ENCODE peak calls at places on chromosome 3, in five cellular contexts. I, P, D, K and L are unnamed samples. For H3K27me3, the result is how much of the 10 kb centered on the place peaks cover.

GRCh38 chr3:54955941-54956340 is 28.1 kb upstream of the LRTM1 start:
- DNase-seq in I (no peak), P (no peak), D (no peak), K (no peak), L (no peak)

GRCh38 chr3:150265305-150265704 is 142.8 kb upstream of the TSC22D2 start:
- DNase-seq in I (no peak), P (no peak), D (no peak), K (no peak), L (no peak)

GRCh38 chr3:146131616-146132410 is 29.2 kb downstream of the PLOD2 start:
- DNase-seq in I (no peak), P (no peak), D (no peak), K (no peak), L (peak)

GRCh38 chr3:57052662-57053061 is 7.8 kb upstream of the SPATA12 start:
- DNase-seq in I (no peak), P (no peak), D (no peak), K (no peak), L (no peak)

GRCh38 chr3:185992801-185993467 is 55.1 kb upstream of the TRA2B start:
- DNase-seq in I (no peak), P (no peak), D (no peak), K (no peak), L (no peak)

GRCh38 chr3:71562938-71563337 is 20.6 kb downstream of the FOXP1 start:
- DNase-seq in I (no peak), P (no peak), D (no peak), K (no peak), L (no peak)

GRCh38 chr3:52525666-52526065 is 8.0 kb downstream of the NT5DC2 start:
- DNase-seq in I (no peak), P (no peak), D (no peak), K (no peak), L (no peak)

GRCh38 chr3:8712045-8712870 is 21.3 kb upstream of the CAV3 start:
- DNase-seq in I (no peak), P (no peak), D (no peak), K (no peak), L (peak)

GRCh38 chr3:1571736-1572135 is 478.9 kb downstream of the CNTN6 start:
- DNase-seq in I (no peak), P (no peak), D (no peak), K (no peak), L (no peak)

GRCh38 chr3:119294889-119295769 is 946 bp downstream of the ARHGAP31 start:
- DNase-seq in I (no peak), P (peak), D (peak), K (peak), L (no peak)

GRCh38 chr3:32596926-32597369 is 26.3 kb upstream of the DYNC1LI1 start:
- DNase-seq in I (no peak), P (no peak), D (no peak), K (no peak), L (peak)

GRCh38 chr3:64796597-64796996 is 108.8 kb upstream of the ADAMTS9 start:
- DNase-seq in I (no peak), P (no peak), D (no peak), K (no peak), L (no peak)

GRCh38 chr3:137409584-137409983 is 354.5 kb upstream of the SOX14 start:
- DNase-seq in I (no peak), P (no peak), D (no peak), K (no peak), L (no peak)

GRCh38 chr3:41700155-41700554 is 261.7 kb downstream of the ULK4 start:
- DNase-seq in I (no peak), P (no peak), D (no peak), K (no peak), L (no peak)

GRCh38 chr3:41701196-41701698 is 260.7 kb downstream of the ULK4 start:
- DNase-seq in I (no peak), P (no peak), D (no peak), K (no peak), L (no peak)

GRCh38 chr3:41710646-41711388 is 251.1 kb downstream of the ULK4 start:
- DNase-seq in I (no peak), P (peak), D (no peak), K (no peak), L (peak)

GRCh38 chr3:41708176-41708575 is 253.7 kb downstream of the ULK4 start:
- DNase-seq in I (no peak), P (no peak), D (no peak), K (no peak), L (no peak)

GRCh38 chr3:41705893-41706292 is 256.0 kb downstream of the ULK4 start:
- DNase-seq in I (no peak), P (no peak), D (no peak), K (no peak), L (no peak)
- H3K4me3 ChIP-seq in I (no peak), P (no peak), D (no peak), K (no peak), L (no peak)

GRCh38 chr3:58135712-58136543 is 74.8 kb downstream of the DNASE1L3 start:
- DNase-seq in I (no peak), P (no peak), D (no peak), K (peak), L (no peak)
- TF ChIP-seq CTCF in I (peak), P (peak), D (peak), K (no peak), L (no peak)

GRCh38 chr3:123448503-123449091 is at the start of gene ADCY5:
- DNase-seq in I (no peak), P (no peak), D (peak), K (peak), L (no peak)

GRCh38 chr3:123447749-123448502 is 964 bp downstream of the ADCY5 start:
- DNase-seq in I (peak), P (no peak), D (peak), K (peak), L (no peak)

GRCh38 chr3:123446610-123447109 is 2.2 kb downstream of the ADCY5 start:
- DNase-seq in I (no peak), P (no peak), D (no peak), K (no peak), L (no peak)

GRCh38 chr3:123446210-123446609 is 2.7 kb downstream of the ADCY5 start:
- DNase-seq in I (no peak), P (no peak), D (no peak), K (no peak), L (no peak)

DNA sequence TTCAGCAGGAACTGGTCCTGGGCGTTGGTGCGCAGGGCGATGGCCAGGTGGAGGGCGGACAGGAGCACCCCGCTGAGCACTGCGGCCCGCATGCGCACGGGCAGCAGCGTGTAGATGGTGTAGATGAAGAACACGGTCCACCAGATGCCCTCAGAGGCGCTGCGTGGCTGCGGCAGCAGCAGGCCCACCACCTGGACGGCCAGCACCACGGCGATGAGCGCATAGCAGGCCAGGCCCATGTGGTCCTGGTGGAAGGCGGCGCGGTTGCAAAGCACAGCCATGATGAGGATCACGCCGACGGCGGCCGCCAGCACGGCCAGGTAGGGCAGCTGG is 1.5 kb downstream of the ADCY5 start:
- DNase-seq in I (no peak), P (no peak), D (no peak), K (no peak), L (no peak)
- H3K27me3 ChIP-seq in I (under half), P (under half), D (under half), K (under half), L (half or more)

DNA sequence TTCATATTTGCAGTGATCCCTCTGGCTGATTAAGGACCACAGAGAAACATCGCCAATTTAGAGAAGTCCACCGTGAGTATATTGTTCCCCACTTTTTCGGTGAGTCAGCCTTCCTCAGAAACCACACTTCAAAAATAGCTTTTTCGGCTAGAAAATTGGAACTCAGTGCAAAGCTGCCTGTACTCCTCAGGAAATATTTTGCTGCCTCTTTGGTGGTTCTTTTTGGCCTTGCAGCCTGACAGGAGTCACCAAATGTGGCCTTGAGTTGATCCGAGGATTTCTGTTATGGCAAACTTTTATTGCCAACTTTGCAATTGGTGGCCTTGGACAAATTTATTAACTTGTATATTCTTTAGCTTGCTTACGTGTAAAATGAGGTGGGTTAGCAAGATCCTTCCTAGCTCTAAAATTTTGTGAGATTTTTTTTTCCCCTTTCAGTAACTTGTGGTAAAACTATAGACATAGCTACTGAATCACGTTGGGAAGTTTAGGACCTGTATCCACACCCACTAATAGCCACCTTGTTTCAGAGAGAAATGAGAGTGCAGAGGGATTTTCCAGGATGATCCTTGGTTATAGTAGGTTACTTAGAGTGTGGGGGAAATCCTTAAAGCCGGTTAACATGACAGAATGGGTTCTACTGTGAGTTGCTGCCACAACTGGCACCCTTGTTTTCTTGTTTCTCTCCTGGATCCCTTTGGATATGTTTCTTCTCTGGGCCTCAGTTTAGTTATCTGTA is 9.9 kb downstream of the ARL6IP5 start:
- DNase-seq in I (no peak), P (no peak), D (no peak), K (no peak), L (no peak)
- H3K4me3 ChIP-seq in I (no peak), P (no peak), D (no peak), K (no peak), L (no peak)

GRCh38 chr3:138909904-138910303 is 37.0 kb downstream of the FOXL2 start:
- DNase-seq in I (no peak), P (no peak), D (peak), K (no peak), L (no peak)
- TF ChIP-seq CTCF in I (no peak), P (no peak), D (no peak), K (no peak), L (no peak)

GRCh38 chr3:12653772-12654171 is 10.1 kb downstream of the RAF1 start:
- DNase-seq in I (no peak), P (no peak), D (no peak), K (no peak), L (no peak)
- H3K27me3 ChIP-seq in I (under half), P (under half), D (under half), K (under half), L (under half)

DNA sequence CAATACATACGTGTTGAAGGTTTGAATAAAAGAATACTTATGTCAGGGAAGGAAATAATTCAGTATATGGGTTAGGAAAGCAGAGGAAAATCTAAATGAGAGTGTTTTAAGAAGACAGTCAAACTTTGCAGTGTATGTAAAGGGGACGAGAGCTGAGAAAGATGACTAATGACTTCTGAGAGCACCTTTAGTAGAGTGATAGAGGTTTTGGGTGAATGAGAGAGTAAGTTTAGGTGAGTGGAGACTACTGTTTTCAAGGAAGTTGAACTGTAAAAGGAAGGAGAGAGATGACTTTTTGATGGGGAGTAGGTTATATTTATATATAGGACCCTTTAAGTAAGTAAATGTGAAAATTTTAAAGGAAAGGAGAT is 9.4 kb downstream of the TBC1D23 start:
- DNase-seq in I (no peak), P (no peak), D (no peak), K (no peak), L (no peak)
- H3K4me3 ChIP-seq in I (no peak), P (no peak), D (no peak), K (no peak), L (no peak)

GRCh38 chr3:48423241-48423882 is 6.5 kb downstream of the PLXNB1 start:
- DNase-seq in I (no peak), P (no peak), D (no peak), K (peak), L (no peak)

GRCh38 chr3:48422691-48423090 is 7.2 kb downstream of the PLXNB1 start:
- DNase-seq in I (no peak), P (no peak), D (no peak), K (peak), L (no peak)

GRCh38 chr3:48423883-48424695 is 5.8 kb downstream of the PLXNB1 start:
- DNase-seq in I (no peak), P (no peak), D (no peak), K (peak), L (no peak)

GRCh38 chr3:48420561-48420960 is 9.3 kb downstream of the PLXNB1 start:
- DNase-seq in I (no peak), P (no peak), D (no peak), K (peak), L (no peak)

DNA sequence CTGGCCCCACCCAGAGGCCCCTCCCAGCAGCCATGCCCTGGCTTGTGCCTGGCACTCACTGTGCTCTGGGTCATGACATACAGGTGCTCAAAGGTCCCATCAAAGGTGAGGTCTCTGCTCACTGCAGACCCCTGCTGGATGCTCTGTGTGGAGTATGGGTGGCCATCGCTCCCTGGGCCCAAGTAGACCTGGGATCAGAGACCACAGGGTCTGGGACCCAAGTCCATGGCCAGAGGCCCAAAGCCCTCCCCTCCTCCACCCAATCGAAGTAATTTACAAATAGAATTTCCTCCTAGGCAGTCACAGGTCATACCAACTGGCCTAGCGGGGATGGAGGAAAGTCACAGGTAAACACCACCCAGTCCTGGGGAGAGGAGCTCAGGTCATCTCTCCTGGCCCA is 7.6 kb downstream of the PLXNB1 start:
- DNase-seq in I (no peak), P (no peak), D (peak), K (peak), L (no peak)
- TF ChIP-seq CTCF in I (no peak), P (no peak), D (no peak), K (no peak), L (no peak)